ENCODE peak calls at places on chromosomes 3 and 15, in five cellular contexts. M is endothelial cell of umbilical vein; V is left ventricle myocardium inferior; Q is stimulated activated naive CD8-positive, alpha-beta T cell treated with anti-CD3 and anti-CD28 coated beads, Interleukin-15, amount 100 ng/mL, for 72 hours; R is RPMI8226. T is an unnamed sample.

GRCh38 chr15:93603550-93603949 is 514.5 kb upstream of the RGMA start:
- DNase-seq in V (no peak), R (no peak), M (no peak), Q (no peak), T (no peak)

GRCh38 chr15:62740141-62741004 is 302.2 kb upstream of the TPM1 start:
- DNase-seq in M (no peak), Q (no peak), R (no peak), V (no peak), T (no peak)

GRCh38 chr15:98433302-98433701 is 215.0 kb upstream of the IGF1R start:
- DNase-seq in M (no peak), R (no peak), V (no peak), Q (no peak), T (no peak)

GRCh38 chr15:86942285-86942684 is 862.6 kb downstream of the AGBL1 start:
- DNase-seq in R (no peak), M (no peak), Q (no peak), V (no peak), T (no peak)

GRCh38 chr3:108125550-108126071 is 34.8 kb upstream of the CD47 start:
- DNase-seq in Q (peak; percentile 38), V (no peak), M (peak; percentile 97), R (peak; percentile 88), T (peak; percentile 67)

GRCh38 chr3:140170612-140171011 is 235.6 kb downstream of the CLSTN2 start:
- DNase-seq in V (no peak), Q (no peak), R (peak; percentile 68), M (no peak), T (no peak)

GRCh38 chr15:93027413-93027812 is 61.6 kb downstream of the RGMA start:
- DNase-seq in Q (no peak), M (no peak), V (no peak), R (no peak), T (no peak)

GRCh38 chr3:186052096-186052495 is 56.8 kb downstream of the ETV5 start:
- DNase-seq in R (no peak), M (no peak), V (no peak), Q (no peak), T (no peak)

GRCh38 chr3:183298708-183299153 is 45.7 kb downstream of the B3GNT5 start:
- DNase-seq in Q (no peak), R (no peak), M (no peak), V (peak; percentile 60), T (no peak)

GRCh38 chr15:77118787-77119410 is 48.0 kb upstream of the TSPAN3 start:
- DNase-seq in V (no peak), Q (peak; percentile 16), R (peak; percentile 74), M (peak; percentile 80), T (no peak)

GRCh38 chr3:135091956-135092355 is 296.9 kb downstream of the EPHB1 start:
- DNase-seq in Q (no peak), V (no peak), M (no peak), R (no peak), T (no peak)

GRCh38 chr3:35200056-35200455 is 439.3 kb upstream of the ARPP21 start:
- DNase-seq in V (no peak), Q (no peak), R (no peak), M (peak; percentile 44), T (no peak)

GRCh38 chr3:46903341-46904302 is 26.1 kb downstream of the PTH1R start:
- DNase-seq in R (no peak), V (no peak), M (peak; percentile 39), Q (no peak), T (no peak)

GRCh38 chr3:179071161-179071568 is 444 bp downstream of the ZMAT3 start:
- DNase-seq in V (no peak), M (peak; percentile 57), Q (peak; percentile 54), R (peak; percentile 64), T (peak; percentile 75)

GRCh38 chr15:40072216-40072990 is 33.4 kb upstream of the SRP14 start:
- DNase-seq in Q (no peak), M (peak; percentile 60), R (no peak), V (peak; percentile 65), T (no peak)

GRCh38 chr3:43290961-43291360 is 4.6 kb downstream of the SNRK start:
- DNase-seq in Q (no peak), R (no peak), V (no peak), M (peak; percentile 55), T (no peak)

GRCh38 chr3:197305854-197306253 is 7.4 kb upstream of the DLG1 start:
- DNase-seq in R (no peak), M (no peak), V (no peak), Q (peak; percentile 27), T (no peak)

T was measured in stimulated activated CD4-positive, alpha-beta T cell treated with anti-CD3 and anti-CD28 coated beads, Interleukin-4, amount 100 ng/mL, for 4 hours.